ENCODE peak calls at places on chromosome 13, in ten cellular contexts. T is thyroid gland, E is endodermal cell, P is left ventricle myocardium inferior, Q is aorta, W is psoas muscle, G is ovary, X is upper lobe of right lung, H is tibial nerve, O is WERI-Rb-1. S is an unnamed sample.

GRCh38 chr13:100547805-100548204 is 40.8 kb downstream of the GGACT start:
- DNase-seq in E (no peak), W (no peak), P (no peak), Q (no peak), G (peak; percentile 28), X (no peak), T (peak; percentile 71), O (no peak), H (no peak), S (peak; percentile 54)

GRCh38 chr13:24693862-24694471 is 13.8 kb downstream of the ATP12A start:
- DNase-seq in W (peak; percentile 36), G (no peak), O (peak; percentile 92), X (peak; percentile 56), H (no peak), Q (no peak), T (peak; percentile 65), E (peak; percentile 90), P (no peak), S (peak; percentile 82)

GRCh38 chr13:33106656-33107402 is 90.6 kb downstream of the KL start:
- DNase-seq in G (no peak), X (no peak), P (no peak), O (no peak), E (no peak), H (no peak), Q (no peak), W (no peak), T (no peak), S (no peak)

GRCh38 chr13:29589967-29590366 is 5.5 kb downstream of the SLC7A1 start:
- DNase-seq in P (no peak), X (no peak), W (no peak), E (peak; percentile 83), T (no peak), G (no peak), H (no peak), O (no peak), Q (no peak), S (no peak)

GRCh38 chr13:81247711-81248110 is 906.8 kb upstream of the SPRY2 start:
- DNase-seq in W (no peak), X (no peak), E (no peak), P (no peak), T (no peak), G (no peak), Q (no peak), O (no peak), H (no peak), S (no peak)

GRCh38 chr13:113513761-113514160 is 23.2 kb upstream of the DCUN1D2 start:
- DNase-seq in T (no peak), G (no peak), P (no peak), E (no peak), O (no peak), Q (no peak), X (no peak), H (no peak), W (no peak), S (no peak)

GRCh38 chr13:104466016-104466415 is 1399.8 kb upstream of the SLC10A2 start:
- DNase-seq in W (no peak), T (no peak), X (no peak), P (no peak), Q (no peak), G (no peak), E (no peak), H (no peak), O (no peak), S (peak; percentile 17)

GRCh38 chr13:54016548-54016947 is 987.9 kb downstream of the OLFM4 start:
- DNase-seq in T (no peak), X (no peak), W (no peak), G (no peak), O (no peak), Q (no peak), E (no peak), H (no peak), P (no peak), S (no peak)

GRCh38 chr13:53460776-53461175 is 432.2 kb downstream of the OLFM4 start:
- DNase-seq in P (no peak), H (no peak), Q (no peak), E (peak; percentile 52), G (no peak), O (peak; percentile 6), W (no peak), X (no peak), T (no peak), S (no peak)

GRCh38 chr13:39776439-39776838 is 121.0 kb downstream of the COG6 start:
- DNase-seq in W (no peak), E (no peak), P (no peak), T (no peak), H (no peak), G (no peak), X (no peak), O (no peak), Q (no peak), S (no peak)

GRCh38 chr13:24265453-24265852 is 43.9 kb upstream of the C1QTNF9 start:
- DNase-seq in Q (no peak), X (no peak), W (no peak), P (no peak), O (no peak), G (no peak), H (no peak), E (no peak), T (no peak), S (no peak)

GRCh38 chr13:53445682-53446081 is 417.1 kb downstream of the OLFM4 start:
- DNase-seq in G (no peak), E (no peak), W (no peak), Q (no peak), O (no peak), P (no peak), H (no peak), X (no peak), T (peak; percentile 17), S (no peak)

GRCh38 chr13:84961023-84961422 is 838.2 kb downstream of the SLITRK6 start:
- DNase-seq in W (no peak), E (no peak), Q (no peak), P (no peak), X (peak; percentile 41), G (no peak), O (no peak), H (no peak), T (no peak), S (no peak)

GRCh38 chr13:109422163-109422562 is 364.2 kb downstream of the IRS2 start:
- DNase-seq in G (no peak), Q (no peak), P (no peak), O (no peak), X (no peak), W (no peak), E (no peak), H (no peak), T (no peak), S (no peak)

GRCh38 chr13:30847697-30848307 is 58.3 kb upstream of the MEDAG start:
- DNase-seq in G (no peak), Q (peak; percentile 71), O (no peak), W (no peak), X (no peak), E (no peak), P (no peak), H (no peak), T (no peak), S (peak; percentile 89)

GRCh38 chr13:37382156-37382555 is 216.4 kb downstream of the POSTN start:
- DNase-seq in G (no peak), O (no peak), T (no peak), E (no peak), Q (no peak), W (no peak), H (no peak), X (no peak), P (no peak), S (no peak)

GRCh38 chr13:98279473-98280175 is 102.6 kb upstream of the RNF113B start:
- DNase-seq in Q (peak; percentile 63), P (no peak), G (no peak), H (no peak), X (no peak), W (no peak), T (peak; percentile 93), E (peak; percentile 72), O (no peak), S (no peak)

GRCh38 chr13:105997436-105998232 is 537.8 kb downstream of the EFNB2 start:
- DNase-seq in O (no peak), T (no peak), H (no peak), P (no peak), X (no peak), W (no peak), E (no peak), Q (no peak), G (no peak), S (peak; percentile 70)
- H3K27ac ChIP-seq in O (peak overlapping the region; percentile 55), T (no peak overlapping the region), H (no peak overlapping the region), P (no peak overlapping the region), X (no peak overlapping the region), W (no peak overlapping the region), E (peak overlapping the region; percentile 57), Q (no peak overlapping the region), G (no peak overlapping the region), S (peak overlapping the region; percentile 92)

DNA sequence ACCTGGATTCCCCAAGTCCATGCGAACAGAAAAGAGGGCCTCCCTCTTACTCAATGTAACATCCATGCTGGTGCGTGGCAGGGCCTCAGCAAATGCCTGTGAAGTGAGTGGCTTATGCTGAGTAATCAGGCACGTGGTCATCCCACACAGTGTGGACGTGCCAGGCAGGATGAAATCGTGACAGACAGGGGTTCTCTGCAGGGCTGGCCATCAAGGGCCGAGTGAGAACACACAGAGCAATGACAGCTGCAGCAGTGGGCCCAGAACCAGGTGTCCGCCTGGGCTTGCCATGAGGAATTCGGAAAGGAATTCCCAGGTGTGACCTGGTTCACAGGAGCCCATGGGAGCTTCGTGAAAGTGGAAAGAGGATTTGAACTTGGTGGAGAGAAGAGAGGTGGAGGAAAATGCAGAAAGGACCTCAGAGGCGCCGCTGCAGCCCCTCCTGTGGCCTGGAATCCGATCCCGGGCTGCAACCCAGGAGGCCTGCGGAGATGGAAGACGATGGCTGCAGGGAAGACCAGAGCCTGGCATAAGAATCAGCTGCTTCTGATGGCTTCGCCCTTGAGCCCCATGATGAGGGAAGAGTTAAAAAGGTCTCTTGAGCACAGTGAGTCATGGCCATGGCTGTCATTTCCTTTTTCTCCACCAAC is 34.6 kb upstream of the SOX1 start:
- DNase-seq in W (no peak), O (no peak), X (no peak), Q (no peak), T (peak; percentile 8), G (no peak), H (no peak), E (no peak), P (no peak), S (peak; percentile 39)
- H3K9me3 ChIP-seq in W (no peaks in the 10 kb centered on the region), O (peaks cover 4% of the 10 kb centered on the region), X (no peaks in the 10 kb centered on the region), Q (no peaks in the 10 kb centered on the region), T (no peaks in the 10 kb centered on the region), G (no peaks in the 10 kb centered on the region), H (no peaks in the 10 kb centered on the region), E (no peaks in the 10 kb centered on the region), P (no peaks in the 10 kb centered on the region), S (no peaks in the 10 kb centered on the region)

GRCh38 chr13:46181799-46182490 is at the start of gene LCP1:
- DNase-seq in P (no peak), T (peak; percentile 10), X (no peak), G (no peak), W (no peak), Q (no peak), E (peak; percentile 47), H (no peak), O (no peak), S (no peak)
- H3K4me3 ChIP-seq in P (peak within 1 kb of the TSS; percentile 43), T (no peak within 1 kb of the TSS), X (peak within 1 kb of the TSS; percentile 40), G (no peak within 1 kb of the TSS), W (peak within 1 kb of the TSS; percentile 46), Q (no peak within 1 kb of the TSS), E (no peak within 1 kb of the TSS), H (peak within 1 kb of the TSS; percentile 49), O (no peak within 1 kb of the TSS), S (no peak within 1 kb of the TSS)

DNA sequence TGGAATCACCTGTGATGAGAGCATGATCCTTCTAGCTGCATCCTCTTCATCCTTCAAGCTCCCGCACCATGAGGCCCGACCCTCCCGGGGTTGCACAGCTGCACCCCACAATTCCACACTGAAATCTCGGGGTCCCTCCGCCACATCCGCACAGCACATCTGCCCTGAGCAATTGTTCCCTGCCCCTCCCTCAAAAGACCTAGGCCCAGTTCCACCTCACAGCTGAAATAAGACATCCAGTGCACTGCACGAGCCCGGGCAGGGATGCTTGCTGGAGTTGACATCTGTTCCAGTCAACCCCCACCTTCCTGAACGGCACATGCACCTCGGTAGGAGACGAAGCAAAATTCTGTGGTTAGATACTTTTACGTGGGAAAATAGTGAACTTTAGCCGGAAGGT is 14.7 kb upstream of the SOX1 start:
- DNase-seq in W (no peak), Q (no peak), H (no peak), P (no peak), E (no peak), T (no peak), X (no peak), G (no peak), O (no peak), S (no peak)
- H3K27ac ChIP-seq in W (no peak overlapping the region), Q (no peak overlapping the region), H (no peak overlapping the region), P (no peak overlapping the region), E (no peak overlapping the region), T (no peak overlapping the region), X (no peak overlapping the region), G (no peak overlapping the region), O (no peak overlapping the region), S (no peak overlapping the region)

S was measured in SJCRH30.